ENCODE peak calls at places on chromosomes 6 and 20, in six cellular contexts. K is fibroblast of lung, U is stromal cell of bone marrow, J is COLO829, O is omental fat pad, Z is LoVo. N is an unnamed sample.

GRCh38 chr20:51386586-51386985 is 155.9 kb downstream of the NFATC2 start:
- DNase-seq in U (no peak), O (no peak), J (no peak), K (no peak), Z (no peak), N (no peak)

GRCh38 chr20:32524871-32525501 is 60.1 kb downstream of the NOL4L start:
- DNase-seq in J (no peak), K (no peak), U (no peak), O (no peak), Z (no peak), N (no peak)

GRCh38 chr6:148624025-148624424 is 122.8 kb upstream of the UST start:
- DNase-seq in K (peak), U (no peak), J (no peak), Z (no peak), O (no peak), N (no peak)

GRCh38 chr6:14165091-14165490 is 47.5 kb downstream of the CD83 start:
- DNase-seq in Z (peak), U (peak), O (no peak), J (no peak), K (peak), N (no peak)

GRCh38 chr6:84967389-84967788 is 203.0 kb upstream of the TBX18 start:
- DNase-seq in K (peak), O (no peak), J (peak), Z (peak), U (peak), N (no peak)

GRCh38 chr20:10573273-10573950 is 100.4 kb downstream of the JAG1 start:
- DNase-seq in J (no peak), Z (no peak), U (no peak), K (no peak), O (no peak), N (no peak)

GRCh38 chr20:64079273-64080012 is at the start of gene RGS19:
- DNase-seq in K (peak), Z (peak), O (peak), J (no peak), U (no peak), N (no peak)

GRCh38 chr6:63525186-63525878 is 46.9 kb upstream of the LOC128125822 start:
- DNase-seq in O (no peak), U (no peak), K (no peak), Z (no peak), J (no peak), N (no peak)

GRCh38 chr6:117668736-117669135 is 6.5 kb upstream of the NUS1 start:
- DNase-seq in U (no peak), K (no peak), J (peak), O (no peak), Z (no peak), N (no peak)

GRCh38 chr20:32201977-32202363 is 5.6 kb downstream of the PLAGL2 start:
- DNase-seq in Z (no peak), K (no peak), O (no peak), U (no peak), J (no peak), N (no peak)

GRCh38 chr6:15818044-15818443 is 155.2 kb upstream of the DTNBP1 start:
- DNase-seq in K (no peak), O (no peak), U (no peak), Z (no peak), J (no peak), N (no peak)

GRCh38 chr20:54345301-54345724 is 130.1 kb upstream of the DOK5 start:
- DNase-seq in K (peak), O (no peak), U (peak), J (peak), Z (no peak), N (no peak)

GRCh38 chr6:8059129-8059528 is 5.1 kb downstream of the BLOC1S5 start:
- DNase-seq in J (peak), Z (no peak), O (no peak), U (no peak), K (peak), N (no peak)

GRCh38 chr6:43940071-43940392 is 170.0 kb downstream of the VEGFA start:
- DNase-seq in K (no peak), U (no peak), J (no peak), O (no peak), Z (no peak), N (no peak)

N was measured in NCI-H2107.